ENCODE peak calls at places on chromosomes 5 and 9, in four cellular contexts. K, Q, L and W are unnamed samples.

GRCh38 chr5:133396724-133397123 is 215.6 kb downstream of the FSTL4 start:
- DNase-seq in Q (no peak), K (no peak), L (no peak), W (no peak)

GRCh38 chr9:124652203-124652992 is 118.7 kb downstream of the NR6A1 start:
- DNase-seq in L (no peak), Q (no peak), K (peak; percentile 99), W (no peak)

GRCh38 chr5:57002959-57003485 is 51.1 kb upstream of the MIER3 start:
- DNase-seq in K (no peak), L (peak; percentile 10), Q (no peak), W (no peak)

GRCh38 chr9:6902423-6902822 is 144.7 kb downstream of the KDM4C start:
- DNase-seq in L (no peak), Q (no peak), K (peak; percentile 50), W (no peak)

GRCh38 chr5:131709043-131709442 is 74.0 kb upstream of the RAPGEF6 start:
- DNase-seq in L (no peak), K (no peak), Q (no peak), W (no peak)

GRCh38 chr5:33231935-33232334 is 208.8 kb upstream of the TARS1 start:
- DNase-seq in L (no peak), Q (no peak), K (peak; percentile 41), W (no peak)

GRCh38 chr9:127035423-127035822 is 87.0 kb downstream of the ANGPTL2 start:
- DNase-seq in Q (no peak), L (no peak), K (no peak), W (no peak)

GRCh38 chr9:34559616-34560546 is 29.6 kb downstream of the CNTFR start:
- DNase-seq in K (peak; percentile 52), Q (no peak), L (peak; percentile 50), W (peak; percentile 47)

GRCh38 chr9:3857673-3858072 is 331.9 kb upstream of the RFX3 start:
- DNase-seq in K (peak; percentile 80), Q (no peak), L (no peak), W (no peak)

GRCh38 chr9:5305741-5306140 is 1.2 kb upstream of the RLN2 start:
- DNase-seq in K (peak; percentile 71), Q (no peak), L (no peak), W (no peak)

GRCh38 chr5:32996336-32996735 is 285.2 kb downstream of the NPR3 start:
- DNase-seq in L (no peak), Q (no peak), K (no peak), W (no peak)

GRCh38 chr5:41509399-41510175 is 814 bp downstream of the PLCXD3 start:
- DNase-seq in K (no peak), L (no peak), Q (no peak), W (no peak)

GRCh38 chr5:14189680-14190079 is 46.5 kb downstream of the TRIO start:
- DNase-seq in L (no peak), Q (no peak), K (no peak), W (no peak)

GRCh38 chr5:172096184-172096941 is 89.9 kb upstream of the FBXW11 start:
- DNase-seq in L (no peak), K (peak; percentile 50), Q (no peak), W (no peak)

GRCh38 chr9:127452481-127453092 is 1.3 kb downstream of the LRSAM1 start:
- DNase-seq in K (peak; percentile 45), L (no peak), Q (no peak), W (no peak)

GRCh38 chr9:89278997-89279739 is 31.8 kb upstream of the CKS2 start:
- DNase-seq in Q (no peak), L (peak; percentile 66), K (peak; percentile 55), W (no peak)

GRCh38 chr9:97292200-97292599 is 15.3 kb upstream of the CCDC180 start:
- DNase-seq in K (no peak), L (no peak), Q (no peak), W (no peak)

GRCh38 chr5:50709471-50709870 is 43.0 kb downstream of the PARP8 start:
- DNase-seq in L (no peak), Q (no peak), K (peak; percentile 41), W (no peak)

GRCh38 chr5:80579050-80579449 is 9.0 kb upstream of the ANKRD34B start:
- DNase-seq in K (no peak), Q (no peak), L (no peak), W (no peak)

GRCh38 chr9:124054671-124055212 is 43.2 kb downstream of the LHX2 start:
- DNase-seq in K (peak; percentile 99), L (no peak), Q (no peak), W (no peak)

GRCh38 chr5:66427043-66427442 is 169.2 kb upstream of the MAST4 start:
- DNase-seq in K (no peak), L (no peak), Q (no peak), W (no peak)

GRCh38 chr5:60668715-60669304 is 31.2 kb downstream of the DEPDC1B start:
- DNase-seq in K (peak; percentile 13), L (peak; percentile 16), Q (no peak), W (no peak)

GRCh38 chr9:112970939-112971338 is 41.1 kb downstream of the ZNF883 start:
- DNase-seq in K (no peak), Q (no peak), L (no peak), W (no peak)

GRCh38 chr9:19416143-19416542 is 7.3 kb downstream of the ACER2 start:
- DNase-seq in L (no peak), K (peak; percentile 75), Q (no peak), W (no peak)

GRCh38 chr9:116369706-116370105 is 216.1 kb downstream of the PAPPA start:
- DNase-seq in L (no peak), K (no peak), Q (no peak), W (no peak)

GRCh38 chr9:99076483-99077171 is 28.3 kb upstream of the TGFBR1 start:
- DNase-seq in Q (no peak), L (no peak), K (no peak), W (no peak)

GRCh38 chr5:123422433-123423277 is 548 bp downstream of the CEP120 start:
- DNase-seq in K (peak; percentile 41), L (peak; percentile 46), Q (no peak), W (no peak)

GRCh38 chr5:24923400-24923799 is 278.6 kb upstream of the CDH10 start:
- DNase-seq in Q (no peak), L (no peak), K (no peak), W (no peak)

GRCh38 chr9:114177423-114178064 is 22.2 kb downstream of the COL27A1 start:
- DNase-seq in L (no peak), K (peak; percentile 75), Q (no peak), W (no peak)

GRCh38 chr9:79257215-79257614 is 314.6 kb upstream of the TLE4 start:
- DNase-seq in K (peak; percentile 62), L (peak; percentile 24), Q (no peak), W (no peak)

GRCh38 chr9:131429121-131430012 is 35.5 kb downstream of the PRRC2B start:
- DNase-seq in L (no peak), Q (no peak), K (no peak), W (no peak)

GRCh38 chr9:83554278-83554677 is 16.1 kb upstream of the FRMD3 start:
- DNase-seq in Q (no peak), L (no peak), K (no peak), W (no peak)

GRCh38 chr9:93508207-93508606 is 54.8 kb upstream of the FAM120AOS start:
- DNase-seq in L (no peak), Q (no peak), K (no peak), W (no peak)

GRCh38 chr9:93513606-93514005 is 60.2 kb upstream of the FAM120AOS start:
- DNase-seq in Q (no peak), K (no peak), L (no peak), W (no peak)

GRCh38 chr9:93507780-93508179 is 54.4 kb upstream of the FAM120AOS start:
- DNase-seq in K (no peak), Q (no peak), L (no peak), W (no peak)

GRCh38 chr9:93509084-93509483 is 55.7 kb upstream of the FAM120AOS start:
- DNase-seq in K (no peak), L (no peak), Q (no peak), W (no peak)

GRCh38 chr9:93510041-93510440 is 56.7 kb upstream of the FAM120AOS start:
- DNase-seq in K (no peak), L (no peak), Q (no peak), W (no peak)
- TF ChIP-seq CTCF in K (no peak), L (no peak), Q (no peak), W (no peak)

GRCh38 chr5:40353442-40353841 is 326.3 kb upstream of the PTGER4 start:
- DNase-seq in L (no peak), K (no peak), Q (no peak), W (no peak)
- TF ChIP-seq CTCF in L (no peak), K (no peak), Q (no peak), W (no peak)

DNA sequence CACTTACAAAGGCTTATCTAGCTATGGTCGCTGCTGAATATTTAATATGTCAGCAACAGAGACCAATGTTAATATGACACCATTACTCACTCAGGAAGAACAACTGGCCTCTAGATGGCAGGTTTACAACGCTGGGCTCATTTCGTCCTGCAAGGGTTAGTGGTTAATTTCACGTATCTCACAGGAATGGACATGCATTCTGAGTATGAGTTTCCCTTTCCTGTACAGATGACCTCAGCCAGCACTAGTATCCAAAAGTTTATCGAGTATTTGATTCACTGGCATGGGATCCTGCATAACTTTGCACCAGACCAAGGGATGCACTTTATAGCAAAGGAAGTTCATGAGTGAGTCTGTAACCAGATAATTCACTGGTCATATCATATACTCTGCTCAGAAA is 8.7 kb upstream of the TRPC7 start:
- DNase-seq in Q (no peak), K (peak; percentile 21), L (peak; percentile 45), W (no peak)
- TF ChIP-seq CTCF in Q (no peak), K (no peak), L (peak; percentile 59), W (no peak)

GRCh38 chr9:32968101-32969011 is 33.1 kb downstream of the APTX start:
- DNase-seq in Q (peak; percentile 47), K (peak; percentile 23), L (peak; percentile 64), W (peak; percentile 38)
- TF ChIP-seq CTCF in Q (peak; percentile 92), K (peak; percentile 71), L (peak; percentile 94), W (no peak)

GRCh38 chr5:176407456-176408244 is 8.7 kb downstream of the CLTB start:
- DNase-seq in L (no peak), K (no peak), Q (no peak), W (no peak)

GRCh38 chr5:176402684-176403083 is 13.7 kb downstream of the CLTB start:
- DNase-seq in L (no peak), K (no peak), Q (no peak), W (no peak)

GRCh38 chr5:176408590-176408989 is 7.7 kb downstream of the CLTB start:
- DNase-seq in K (no peak), Q (no peak), L (no peak), W (no peak)

GRCh38 chr5:176406436-176407052 is 9.8 kb downstream of the CLTB start:
- DNase-seq in Q (no peak), K (no peak), L (no peak), W (no peak)

DNA sequence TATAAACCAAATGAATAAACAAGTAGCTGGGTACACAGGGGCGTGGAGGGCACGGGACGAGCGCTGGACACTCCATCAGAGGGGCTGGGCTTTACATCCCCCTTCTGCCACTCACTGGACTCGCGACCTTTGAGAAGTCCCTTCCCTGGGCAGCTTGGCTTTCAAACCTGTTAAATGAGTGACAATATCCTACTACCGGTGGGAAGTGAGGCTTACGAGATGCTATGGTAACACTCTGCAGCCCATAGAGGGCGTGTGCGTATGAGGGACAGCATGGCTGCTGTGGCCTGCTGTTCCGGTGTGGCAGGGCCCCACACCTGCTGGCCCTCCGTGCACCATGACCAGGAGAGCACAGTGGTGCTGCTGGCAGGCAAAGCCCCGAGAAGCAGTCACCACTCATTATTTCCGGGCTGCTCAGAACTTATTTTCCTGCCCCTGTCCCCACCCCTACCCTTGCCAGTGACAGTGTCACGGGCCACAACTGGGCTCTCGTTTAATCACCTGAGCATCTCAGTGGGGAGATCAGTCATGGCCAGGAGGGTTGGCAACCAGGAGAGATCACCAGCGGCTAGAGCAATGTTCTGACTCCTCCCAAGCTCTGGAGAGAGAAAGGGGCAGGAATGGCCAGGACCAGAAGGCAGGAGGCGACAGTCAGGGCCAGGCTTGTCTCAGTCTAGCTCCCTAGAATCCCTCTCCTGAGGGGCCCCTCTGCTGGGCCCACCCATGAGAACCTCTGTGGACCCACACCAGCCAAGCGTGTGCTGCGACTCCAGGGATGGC is 10.5 kb downstream of the CLTB start:
- DNase-seq in L (peak; percentile 61), Q (no peak), K (no peak), W (no peak)
- TF ChIP-seq CTCF in L (peak; percentile 41), Q (no peak), K (no peak), W (no peak)